ENCODE peak calls at places on chromosome 6, in six cellular contexts. D is B cell; K is ELR; F is T-cell; B is NCI-H510A; Q is CD8-positive, alpha-beta T cell. C is an unnamed sample.

GRCh38 chr6:30238178-30238795 is 25.1 kb upstream of the TRIM26 start:
- DNase-seq in D (peak), K (peak), F (no peak), Q (no peak), B (no peak), C (no peak)

GRCh38 chr6:56291278-56291917 is 44.0 kb upstream of the COL21A1 start:
- DNase-seq in F (no peak), B (no peak), D (no peak), K (no peak), Q (no peak), C (no peak)

GRCh38 chr6:31940256-31940664 is 5.6 kb upstream of the CFB start:
- DNase-seq in F (no peak), B (no peak), Q (no peak), K (peak), D (no peak), C (no peak)

GRCh38 chr6:105163186-105163585 is 16.6 kb downstream of the POPDC3 start:
- DNase-seq in B (no peak), D (no peak), Q (no peak), K (peak), F (no peak), C (no peak)

GRCh38 chr6:69391106-69391505 is 405.7 kb downstream of the LMBRD1 start:
- DNase-seq in Q (no peak), D (no peak), K (peak), F (no peak), B (no peak), C (no peak)

GRCh38 chr6:169250660-169251059 is 3.0 kb downstream of the THBS2 start:
- DNase-seq in K (peak), F (no peak), B (no peak), D (no peak), Q (no peak), C (no peak)

GRCh38 chr6:137373296-137373695 is 120.9 kb downstream of the OLIG3 start:
- DNase-seq in Q (no peak), F (no peak), K (no peak), B (no peak), D (no peak), C (no peak)

GRCh38 chr6:143270026-143270425 is 180.5 kb downstream of the ADAT2 start:
- DNase-seq in K (peak), Q (no peak), D (no peak), F (no peak), B (no peak), C (no peak)

GRCh38 chr6:133502451-133503259 is 261.5 kb downstream of the EYA4 start:
- DNase-seq in B (no peak), Q (no peak), F (no peak), K (no peak), D (no peak), C (no peak)

GRCh38 chr6:90103056-90103793 is 193.4 kb downstream of the BACH2 start:
- DNase-seq in B (no peak), D (no peak), Q (no peak), F (no peak), K (peak), C (no peak)

GRCh38 chr6:169669147-169669546 is 32.7 kb downstream of the WDR27 start:
- DNase-seq in Q (no peak), D (no peak), F (no peak), K (no peak), B (no peak), C (no peak)

GRCh38 chr6:79536615-79536968 is 638 bp downstream of the LCA5 start:
- DNase-seq in Q (no peak), B (no peak), D (no peak), K (peak), F (no peak), C (peak)

GRCh38 chr6:15242503-15242902 is 3.4 kb upstream of the JARID2 start:
- DNase-seq in D (no peak), F (no peak), B (no peak), K (no peak), Q (no peak), C (no peak)